ENCODE peak calls at places on chromosomes 4 and X, in six cellular contexts. One of them, this sample, is unnamed. For H3K36me3, the result is how much of the 10 kb centered on the place peaks cover.

GRCh38 chr4:81811562-81812293 is 340.0 kb upstream of the RASGEF1B start:
- DNase-seq in uterus: no peak
- DNase-seq in psoas muscle: no peak
- DNase-seq in vagina: no peak
- DNase-seq in cardiac muscle cell: no peak
- DNase-seq in heart right ventricle: no peak
- DNase-seq in this sample: no peak

GRCh38 chrX:13179100-13179499 is 134.7 kb upstream of the FAM9C start:
- DNase-seq in uterus: no peak
- DNase-seq in psoas muscle: no peak
- DNase-seq in vagina: no peak
- DNase-seq in cardiac muscle cell: no peak
- DNase-seq in heart right ventricle: no peak
- DNase-seq in this sample: no peak

GRCh38 chrX:131802836-131803626 is 220.1 kb upstream of the STK26 start:
- DNase-seq in uterus: peak
- DNase-seq in psoas muscle: peak
- DNase-seq in vagina: no peak
- DNase-seq in cardiac muscle cell: no peak
- DNase-seq in heart right ventricle: peak
- DNase-seq in this sample: no peak

GRCh38 chr4:40553995-40554394 is 75.7 kb downstream of the RBM47 start:
- DNase-seq in uterus: no peak
- DNase-seq in psoas muscle: no peak
- DNase-seq in vagina: no peak
- DNase-seq in cardiac muscle cell: no peak
- DNase-seq in heart right ventricle: peak
- DNase-seq in this sample: no peak

GRCh38 chr4:70994387-70995099 is 1.1 kb downstream of the DCK start:
- DNase-seq in uterus: no peak
- DNase-seq in psoas muscle: no peak
- DNase-seq in vagina: no peak
- DNase-seq in cardiac muscle cell: no peak
- DNase-seq in heart right ventricle: no peak
- DNase-seq in this sample: no peak

GRCh38 chr4:11424000-11424399 is 4.7 kb downstream of the HS3ST1 start:
- DNase-seq in uterus: peak
- DNase-seq in psoas muscle: no peak
- DNase-seq in vagina: no peak
- DNase-seq in cardiac muscle cell: peak
- DNase-seq in heart right ventricle: peak
- DNase-seq in this sample: no peak

GRCh38 chr4:109690690-109691410 is 12.4 kb downstream of the CASP6 start:
- DNase-seq in uterus: no peak
- DNase-seq in psoas muscle: no peak
- DNase-seq in vagina: no peak
- DNase-seq in cardiac muscle cell: no peak
- DNase-seq in heart right ventricle: no peak
- DNase-seq in this sample: no peak

GRCh38 chrX:27619975-27620374 is 29.8 kb downstream of the DCAF8L2 start:
- DNase-seq in uterus: no peak
- DNase-seq in psoas muscle: no peak
- DNase-seq in vagina: no peak
- DNase-seq in cardiac muscle cell: peak
- DNase-seq in heart right ventricle: no peak
- DNase-seq in this sample: no peak

GRCh38 chrX:109089359-109089758 is 353.0 kb upstream of the IRS4 start:
- DNase-seq in uterus: no peak
- DNase-seq in psoas muscle: no peak
- DNase-seq in vagina: no peak
- DNase-seq in cardiac muscle cell: no peak
- DNase-seq in heart right ventricle: no peak
- DNase-seq in this sample: no peak

GRCh38 chr4:19054916-19055315 is 1033.4 kb upstream of the LCORL start:
- DNase-seq in uterus: no peak
- DNase-seq in psoas muscle: no peak
- DNase-seq in vagina: no peak
- DNase-seq in cardiac muscle cell: no peak
- DNase-seq in heart right ventricle: no peak
- DNase-seq in this sample: no peak

GRCh38 chr4:168796362-168797106 is 213.5 kb downstream of the CBR4 start:
- DNase-seq in uterus: no peak
- DNase-seq in psoas muscle: no peak
- DNase-seq in vagina: no peak
- DNase-seq in cardiac muscle cell: no peak
- DNase-seq in heart right ventricle: no peak
- DNase-seq in this sample: no peak

GRCh38 chr4:112550728-112551127 is 34.7 kb upstream of the NEUROG2 start:
- DNase-seq in uterus: no peak
- DNase-seq in psoas muscle: no peak
- DNase-seq in vagina: no peak
- DNase-seq in cardiac muscle cell: no peak
- DNase-seq in heart right ventricle: no peak
- DNase-seq in this sample: peak

GRCh38 chrX:22110729-22111494 is 78.8 kb downstream of the PHEX start:
- DNase-seq in uterus: no peak
- DNase-seq in psoas muscle: no peak
- DNase-seq in vagina: no peak
- DNase-seq in cardiac muscle cell: no peak
- DNase-seq in heart right ventricle: no peak
- DNase-seq in this sample: no peak

GRCh38 chr4:73871911-73872310 is 2.7 kb downstream of the CXCL1 start:
- DNase-seq in uterus: no peak
- DNase-seq in psoas muscle: no peak
- DNase-seq in vagina: no peak
- DNase-seq in cardiac muscle cell: no peak
- DNase-seq in heart right ventricle: no peak
- DNase-seq in this sample: no peak

GRCh38 chr4:185394568-185395254 is 1.0 kb downstream of the LRP2BP start:
- DNase-seq in uterus: no peak
- DNase-seq in psoas muscle: no peak
- DNase-seq in vagina: no peak
- DNase-seq in cardiac muscle cell: no peak
- DNase-seq in heart right ventricle: no peak
- DNase-seq in this sample: no peak

GRCh38 chr4:41647368-41647767 is 101.2 kb downstream of the PHOX2B start:
- DNase-seq in uterus: no peak
- DNase-seq in psoas muscle: no peak
- DNase-seq in vagina: no peak
- DNase-seq in cardiac muscle cell: no peak
- DNase-seq in heart right ventricle: no peak
- DNase-seq in this sample: no peak

GRCh38 chr4:41646862-41647261 is 101.7 kb downstream of the PHOX2B start:
- DNase-seq in uterus: no peak
- DNase-seq in psoas muscle: no peak
- DNase-seq in vagina: no peak
- DNase-seq in cardiac muscle cell: no peak
- DNase-seq in heart right ventricle: no peak
- DNase-seq in this sample: no peak

GRCh38 chr4:41645716-41646115 is 102.8 kb downstream of the PHOX2B start:
- DNase-seq in uterus: no peak
- DNase-seq in psoas muscle: no peak
- DNase-seq in vagina: no peak
- DNase-seq in cardiac muscle cell: no peak
- DNase-seq in heart right ventricle: no peak
- DNase-seq in this sample: no peak

GRCh38 chr4:41644288-41644914 is 104.1 kb downstream of the PHOX2B start:
- DNase-seq in uterus: peak
- DNase-seq in psoas muscle: peak
- DNase-seq in vagina: no peak
- DNase-seq in cardiac muscle cell: peak
- DNase-seq in heart right ventricle: peak
- DNase-seq in this sample: no peak

GRCh38 chr4:41644915-41645295 is 103.6 kb downstream of the PHOX2B start:
- DNase-seq in uterus: no peak
- DNase-seq in psoas muscle: no peak
- DNase-seq in vagina: no peak
- DNase-seq in cardiac muscle cell: no peak
- DNase-seq in heart right ventricle: no peak
- DNase-seq in this sample: no peak
- H3K4me3 ChIP-seq in uterus: no peak
- H3K4me3 ChIP-seq in psoas muscle: no peak
- H3K4me3 ChIP-seq in vagina: no peak
- H3K4me3 ChIP-seq in cardiac muscle cell: no peak
- H3K4me3 ChIP-seq in heart right ventricle: no peak
- H3K4me3 ChIP-seq in this sample: no peak

GRCh38 chrX:46208225-46208854 is 336.9 kb downstream of the ZNF674 start:
- DNase-seq in uterus: no peak
- DNase-seq in psoas muscle: no peak
- DNase-seq in vagina: no peak
- DNase-seq in cardiac muscle cell: no peak
- DNase-seq in heart right ventricle: no peak
- DNase-seq in this sample: peak

GRCh38 chrX:46209768-46210167 is 335.5 kb downstream of the ZNF674 start:
- DNase-seq in uterus: no peak
- DNase-seq in psoas muscle: no peak
- DNase-seq in vagina: no peak
- DNase-seq in cardiac muscle cell: no peak
- DNase-seq in heart right ventricle: no peak
- DNase-seq in this sample: no peak

GRCh38 chrX:46209037-46209436 is 336.2 kb downstream of the ZNF674 start:
- DNase-seq in uterus: no peak
- DNase-seq in psoas muscle: no peak
- DNase-seq in vagina: no peak
- DNase-seq in cardiac muscle cell: no peak
- DNase-seq in heart right ventricle: no peak
- DNase-seq in this sample: no peak

GRCh38 chrX:46216406-46216805 is 328.8 kb downstream of the ZNF674 start:
- DNase-seq in uterus: no peak
- DNase-seq in psoas muscle: no peak
- DNase-seq in vagina: no peak
- DNase-seq in cardiac muscle cell: no peak
- DNase-seq in heart right ventricle: no peak
- DNase-seq in this sample: no peak

DNA sequence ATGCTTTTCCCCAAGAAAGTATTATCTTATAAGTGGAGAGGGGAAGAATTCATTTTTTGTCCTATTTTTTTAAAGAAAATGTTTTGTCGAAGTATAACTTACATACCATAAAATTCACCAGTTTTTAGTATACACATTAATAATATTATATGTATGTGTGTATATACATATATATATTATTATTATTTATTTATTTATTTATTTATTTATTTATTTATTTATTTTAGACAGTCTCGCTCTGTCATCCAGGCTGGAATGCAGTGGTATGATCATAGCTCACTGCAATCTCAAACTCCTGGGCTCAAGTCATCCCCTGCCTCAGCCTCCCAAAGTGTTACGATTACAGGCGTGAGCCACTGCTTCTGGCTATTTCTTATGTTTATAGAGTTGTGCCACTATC is 334.1 kb downstream of the ZNF674 start:
- DNase-seq in uterus: no peak
- DNase-seq in psoas muscle: no peak
- DNase-seq in vagina: no peak
- DNase-seq in cardiac muscle cell: no peak
- DNase-seq in heart right ventricle: no peak
- DNase-seq in this sample: no peak
- TF ChIP-seq CTCF in uterus: no peak
- TF ChIP-seq CTCF in psoas muscle: no peak
- TF ChIP-seq CTCF in vagina: no peak
- TF ChIP-seq CTCF in cardiac muscle cell: no peak
- TF ChIP-seq CTCF in heart right ventricle: no peak
- TF ChIP-seq CTCF in this sample: no peak

GRCh38 chrX:152641996-152642395 is 4.3 kb downstream of the GABRQ start:
- DNase-seq in uterus: no peak
- DNase-seq in psoas muscle: no peak
- DNase-seq in vagina: peak
- DNase-seq in cardiac muscle cell: peak
- DNase-seq in heart right ventricle: no peak
- DNase-seq in this sample: no peak
- H3K36me3 ChIP-seq in uterus: under half
- H3K36me3 ChIP-seq in psoas muscle: under half
- H3K36me3 ChIP-seq in vagina: under half
- H3K36me3 ChIP-seq in cardiac muscle cell: under half
- H3K36me3 ChIP-seq in heart right ventricle: under half
- H3K36me3 ChIP-seq in this sample: under half

GRCh38 chr4:38752393-38752961 is 30.3 kb downstream of the TLR10 start:
- DNase-seq in uterus: no peak
- DNase-seq in psoas muscle: no peak
- DNase-seq in vagina: no peak
- DNase-seq in cardiac muscle cell: no peak
- DNase-seq in heart right ventricle: no peak
- DNase-seq in this sample: no peak
- H3K4me3 ChIP-seq in uterus: peak
- H3K4me3 ChIP-seq in psoas muscle: no peak
- H3K4me3 ChIP-seq in vagina: peak
- H3K4me3 ChIP-seq in cardiac muscle cell: no peak
- H3K4me3 ChIP-seq in heart right ventricle: peak
- H3K4me3 ChIP-seq in this sample: no peak

DNA sequence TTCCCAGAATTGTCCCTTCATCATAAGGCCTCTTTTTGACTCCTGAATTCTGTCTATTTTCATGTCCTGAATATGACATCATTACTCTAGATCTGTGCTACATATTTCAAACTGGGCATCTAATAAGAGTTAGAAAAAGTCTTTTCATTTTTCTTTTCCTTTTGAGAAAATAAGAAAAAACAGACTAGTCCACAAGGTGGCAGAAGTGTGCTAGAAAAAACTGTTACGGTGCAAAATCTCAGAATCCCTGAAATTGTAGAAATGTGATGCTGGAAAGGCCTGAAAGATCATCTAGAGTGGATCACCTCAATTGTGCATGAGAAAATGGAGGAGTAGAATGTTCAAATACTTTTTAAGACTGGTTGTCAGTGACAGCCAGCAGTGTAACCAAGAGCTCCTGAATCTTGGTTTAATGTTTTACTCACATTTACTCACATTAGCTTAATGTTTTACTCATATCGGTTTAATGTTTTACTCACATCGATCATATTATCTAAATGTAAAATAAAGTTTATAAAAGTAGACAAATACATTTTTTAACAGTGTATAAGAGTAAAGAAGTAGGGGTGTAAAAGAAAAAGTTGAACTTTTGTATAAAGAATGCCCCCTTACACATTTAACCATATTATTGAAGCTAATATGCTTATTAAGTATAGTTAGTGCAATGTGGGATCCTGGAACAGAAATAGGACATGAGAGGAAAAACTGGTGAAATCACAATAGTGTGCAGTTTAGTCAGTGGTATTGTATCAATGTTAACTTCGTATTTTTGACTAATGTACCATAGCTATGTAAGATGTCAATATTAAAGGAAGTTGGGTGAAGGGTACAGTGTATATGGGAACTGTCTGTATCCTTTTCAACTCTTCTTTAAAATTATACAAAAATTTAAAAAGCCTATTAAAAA is 15.2 kb downstream of the ASB11 start:
- DNase-seq in uterus: no peak
- DNase-seq in psoas muscle: no peak
- DNase-seq in vagina: no peak
- DNase-seq in cardiac muscle cell: no peak
- DNase-seq in heart right ventricle: no peak
- DNase-seq in this sample: no peak
- TF ChIP-seq CTCF in uterus: peak
- TF ChIP-seq CTCF in psoas muscle: peak
- TF ChIP-seq CTCF in vagina: peak
- TF ChIP-seq CTCF in cardiac muscle cell: peak
- TF ChIP-seq CTCF in heart right ventricle: peak
- TF ChIP-seq CTCF in this sample: peak

GRCh38 chr4:1226167-1226514 is 22.8 kb downstream of the CTBP1 start:
- DNase-seq in uterus: no peak
- DNase-seq in psoas muscle: peak
- DNase-seq in vagina: no peak
- DNase-seq in cardiac muscle cell: no peak
- DNase-seq in heart right ventricle: peak
- DNase-seq in this sample: no peak
- H3K36me3 ChIP-seq in uterus: under half
- H3K36me3 ChIP-seq in psoas muscle: under half
- H3K36me3 ChIP-seq in vagina: under half
- H3K36me3 ChIP-seq in cardiac muscle cell: under half
- H3K36me3 ChIP-seq in heart right ventricle: under half
- H3K36me3 ChIP-seq in this sample: under half

GRCh38 chr4:2798399-2799301 is 5.8 kb downstream of the SH3BP2 start:
- DNase-seq in uterus: peak
- DNase-seq in psoas muscle: peak
- DNase-seq in vagina: no peak
- DNase-seq in cardiac muscle cell: no peak
- DNase-seq in heart right ventricle: peak
- DNase-seq in this sample: no peak
- H3K4me3 ChIP-seq in uterus: no peak
- H3K4me3 ChIP-seq in psoas muscle: peak
- H3K4me3 ChIP-seq in vagina: peak
- H3K4me3 ChIP-seq in cardiac muscle cell: no peak
- H3K4me3 ChIP-seq in heart right ventricle: peak
- H3K4me3 ChIP-seq in this sample: no peak

This sample was measured in BJ.